ENCODE peak calls at places on chromosomes 3 and 15, in nine cellular contexts. F is SHP77; V is coronary artery; M is cardiac muscle cell; I is NCI-H1436; C is NB4; Q is HuH-7.5; J is T-helper 1 cell; W is stimulated activated CD8-positive, alpha-beta memory T cell treated with anti-CD3 and anti-CD28 coated beads, Interleukin-2, amount 100 ng/mL, for 1 hour. Y is an unnamed sample.

GRCh38 chr3:84042717-84043116 is 916.1 kb upstream of the CADM2 start:
- DNase-seq in F (no peak), M (no peak), J (no peak), V (no peak), I (no peak), Q (no peak), C (no peak), W (no peak), Y (no peak)

GRCh38 chr3:100032262-100032661 is 82.0 kb downstream of the FILIP1L start:
- DNase-seq in V (no peak), J (no peak), W (no peak), M (no peak), I (no peak), F (no peak), C (no peak), Q (no peak), Y (no peak)

GRCh38 chr3:126544596-126545281 is 14.0 kb downstream of the C3orf22 start:
- DNase-seq in J (no peak), W (no peak), Q (no peak), C (no peak), F (no peak), M (no peak), I (no peak), V (peak; percentile 50), Y (no peak)

GRCh38 chr3:193948459-193948858 is 187.5 kb upstream of the HES1 start:
- DNase-seq in W (no peak), J (no peak), V (no peak), Q (no peak), I (no peak), F (no peak), C (no peak), M (no peak), Y (no peak)

GRCh38 chr3:175655366-175655765 is 796.2 kb downstream of the NAALADL2 start:
- DNase-seq in V (no peak), M (no peak), W (no peak), J (no peak), I (no peak), C (no peak), Q (no peak), F (no peak), Y (no peak)

GRCh38 chr3:88410259-88410658 is 260.5 kb downstream of the C3orf38 start:
- DNase-seq in W (no peak), M (no peak), C (no peak), I (no peak), V (no peak), Q (no peak), J (no peak), F (no peak), Y (no peak)

GRCh38 chr15:68106656-68107055 is 52.5 kb downstream of the PIAS1 start:
- DNase-seq in Q (no peak), M (peak; percentile 11), F (no peak), J (no peak), C (no peak), W (no peak), I (no peak), V (no peak), Y (no peak)

GRCh38 chr15:63895194-63895593 is 61.4 kb upstream of the HERC1 start:
- DNase-seq in Q (no peak), F (no peak), J (no peak), I (no peak), C (no peak), W (no peak), M (no peak), V (no peak), Y (no peak)

GRCh38 chr15:25707656-25708365 is 155.3 kb downstream of the ATP10A start:
- DNase-seq in W (no peak), M (no peak), F (no peak), J (no peak), C (no peak), I (no peak), Q (no peak), V (no peak), Y (no peak)

GRCh38 chr3:61521229-61521628 is 40.1 kb upstream of the PTPRG start:
- DNase-seq in M (no peak), F (no peak), C (no peak), Q (no peak), W (no peak), V (no peak), J (no peak), I (no peak), Y (peak; percentile 74)

Y was measured in stimulated activated naive B cell treated with anti-CD40 and anti-IgM and Interleukin-4, amounts not matched to agents 10 μg/mL and 1 μg/mL and 100 μg/mL, for 72 hours.